ENCODE peak calls at places on chromosomes 6 and 20, in five cellular contexts. One of them, this sample, is unnamed.

GRCh38 chr6:161444464-161444863 is 170.6 kb upstream of the AGPAT4 start:
- DNase-seq in testis: peak
- DNase-seq in NB4: peak
- DNase-seq in tibial artery: no peak
- DNase-seq in GM20000: no peak
- DNase-seq in this sample: no peak

GRCh38 chr20:7371518-7372158 is 568.6 kb downstream of the HAO1 start:
- DNase-seq in testis: no peak
- DNase-seq in NB4: no peak
- DNase-seq in tibial artery: no peak
- DNase-seq in GM20000: no peak
- DNase-seq in this sample: no peak

GRCh38 chr20:36832791-36833190 is 43.1 kb upstream of the TLDC2 start:
- DNase-seq in testis: no peak
- DNase-seq in NB4: no peak
- DNase-seq in tibial artery: no peak
- DNase-seq in GM20000: no peak
- DNase-seq in this sample: no peak

GRCh38 chr6:120355822-120356221 is 978.5 kb downstream of the TBC1D32 start:
- DNase-seq in testis: no peak
- DNase-seq in NB4: no peak
- DNase-seq in tibial artery: no peak
- DNase-seq in GM20000: no peak
- DNase-seq in this sample: no peak

GRCh38 chr20:17430515-17430914 is 100.7 kb downstream of the BFSP1 start:
- DNase-seq in testis: no peak
- DNase-seq in NB4: no peak
- DNase-seq in tibial artery: no peak
- DNase-seq in GM20000: no peak
- DNase-seq in this sample: no peak

GRCh38 chr6:37316071-37316470 is 37.7 kb upstream of the RNF8 start:
- DNase-seq in testis: no peak
- DNase-seq in NB4: no peak
- DNase-seq in tibial artery: no peak
- DNase-seq in GM20000: no peak
- DNase-seq in this sample: no peak

GRCh38 chr20:16929756-16930155 is 181.6 kb downstream of the OTOR start:
- DNase-seq in testis: no peak
- DNase-seq in NB4: no peak
- DNase-seq in tibial artery: no peak
- DNase-seq in GM20000: no peak
- DNase-seq in this sample: no peak

GRCh38 chr6:143612186-143612585 is 65.6 kb upstream of the PHACTR2 start:
- DNase-seq in testis: no peak
- DNase-seq in NB4: no peak
- DNase-seq in tibial artery: no peak
- DNase-seq in GM20000: no peak
- DNase-seq in this sample: no peak

GRCh38 chr6:90885611-90886056 is 298.8 kb upstream of the MAP3K7 start:
- DNase-seq in testis: no peak
- DNase-seq in NB4: no peak
- DNase-seq in tibial artery: no peak
- DNase-seq in GM20000: no peak
- DNase-seq in this sample: no peak

GRCh38 chr6:148217921-148218320 is 124.7 kb upstream of the SASH1 start:
- DNase-seq in testis: no peak
- DNase-seq in NB4: no peak
- DNase-seq in tibial artery: no peak
- DNase-seq in GM20000: no peak
- DNase-seq in this sample: no peak

GRCh38 chr20:47003223-47003622 is 108.6 kb downstream of the EYA2 start:
- DNase-seq in testis: no peak
- DNase-seq in NB4: no peak
- DNase-seq in tibial artery: no peak
- DNase-seq in GM20000: no peak
- DNase-seq in this sample: no peak

GRCh38 chr6:160767019-160767646 is 65.1 kb downstream of the PLG start:
- DNase-seq in testis: peak
- DNase-seq in NB4: no peak
- DNase-seq in tibial artery: peak
- DNase-seq in GM20000: peak
- DNase-seq in this sample: peak

GRCh38 chr6:101830501-101831031 is 437.1 kb downstream of the GRIK2 start:
- DNase-seq in testis: no peak
- DNase-seq in NB4: no peak
- DNase-seq in tibial artery: no peak
- DNase-seq in GM20000: no peak
- DNase-seq in this sample: no peak

GRCh38 chr6:48135352-48136084 is 24.5 kb upstream of the PTCHD4 start:
- DNase-seq in testis: no peak
- DNase-seq in NB4: no peak
- DNase-seq in tibial artery: no peak
- DNase-seq in GM20000: no peak
- DNase-seq in this sample: no peak

GRCh38 chr6:215335-216034 is 76.8 kb upstream of the DUSP22 start:
- DNase-seq in testis: no peak
- DNase-seq in NB4: peak
- DNase-seq in tibial artery: no peak
- DNase-seq in GM20000: no peak
- DNase-seq in this sample: no peak

GRCh38 chr6:56692586-56693245 is 50.0 kb upstream of the DST start:
- DNase-seq in testis: no peak
- DNase-seq in NB4: no peak
- DNase-seq in tibial artery: no peak
- DNase-seq in GM20000: no peak
- DNase-seq in this sample: no peak

GRCh38 chr6:105014448-105014847 is 57.5 kb downstream of the LIN28B start:
- DNase-seq in testis: no peak
- DNase-seq in NB4: no peak
- DNase-seq in tibial artery: no peak
- DNase-seq in GM20000: no peak
- DNase-seq in this sample: no peak

GRCh38 chr6:121711472-121711871 is 276.0 kb downstream of the GJA1 start:
- DNase-seq in testis: no peak
- DNase-seq in NB4: no peak
- DNase-seq in tibial artery: no peak
- DNase-seq in GM20000: no peak
- DNase-seq in this sample: no peak

GRCh38 chr20:57559658-57560553 is 1.0 kb upstream of the PCK1 start:
- DNase-seq in testis: no peak
- DNase-seq in NB4: no peak
- DNase-seq in tibial artery: no peak
- DNase-seq in GM20000: no peak
- DNase-seq in this sample: no peak

GRCh38 chr6:65638047-65638831 is 68.8 kb downstream of the EYS start:
- DNase-seq in testis: peak
- DNase-seq in NB4: peak
- DNase-seq in tibial artery: no peak
- DNase-seq in GM20000: no peak
- DNase-seq in this sample: no peak

GRCh38 chr6:121944361-121944760 is 455.1 kb upstream of the HSF2 start:
- DNase-seq in testis: no peak
- DNase-seq in NB4: no peak
- DNase-seq in tibial artery: no peak
- DNase-seq in GM20000: no peak
- DNase-seq in this sample: no peak

GRCh38 chr20:33348136-33348937 is 53.0 kb downstream of the CDK5RAP1 start:
- DNase-seq in testis: no peak
- DNase-seq in NB4: no peak
- DNase-seq in tibial artery: no peak
- DNase-seq in GM20000: no peak
- DNase-seq in this sample: no peak

GRCh38 chr6:76418657-76419217 is 346.3 kb upstream of the IMPG1 start:
- DNase-seq in testis: no peak
- DNase-seq in NB4: no peak
- DNase-seq in tibial artery: no peak
- DNase-seq in GM20000: no peak
- DNase-seq in this sample: no peak

GRCh38 chr6:4522453-4522852 is 253.8 kb upstream of the CDYL start:
- DNase-seq in testis: no peak
- DNase-seq in NB4: peak
- DNase-seq in tibial artery: no peak
- DNase-seq in GM20000: no peak
- DNase-seq in this sample: no peak

GRCh38 chr20:45051497-45052060 is 49.3 kb downstream of the KCNS1 start:
- DNase-seq in testis: no peak
- DNase-seq in NB4: peak
- DNase-seq in tibial artery: no peak
- DNase-seq in GM20000: no peak
- DNase-seq in this sample: no peak

GRCh38 chr6:129050086-129050485 is 167.1 kb downstream of the LAMA2 start:
- DNase-seq in testis: no peak
- DNase-seq in NB4: no peak
- DNase-seq in tibial artery: no peak
- DNase-seq in GM20000: no peak
- DNase-seq in this sample: no peak

GRCh38 chr6:166633732-166634535 is 6.9 kb upstream of the RPS6KA2 start:
- DNase-seq in testis: no peak
- DNase-seq in NB4: peak
- DNase-seq in tibial artery: peak
- DNase-seq in GM20000: no peak
- DNase-seq in this sample: no peak

GRCh38 chr6:83008631-83009030 is 57.0 kb downstream of the UBE3D start:
- DNase-seq in testis: no peak
- DNase-seq in NB4: no peak
- DNase-seq in tibial artery: no peak
- DNase-seq in GM20000: no peak
- DNase-seq in this sample: no peak

GRCh38 chr6:80436663-80437062 is 330.2 kb downstream of the BCKDHB start:
- DNase-seq in testis: no peak
- DNase-seq in NB4: no peak
- DNase-seq in tibial artery: no peak
- DNase-seq in GM20000: no peak
- DNase-seq in this sample: no peak

GRCh38 chr20:61500791-61501321 is 248.8 kb downstream of the CDH4 start:
- DNase-seq in testis: no peak
- DNase-seq in NB4: no peak
- DNase-seq in tibial artery: no peak
- DNase-seq in GM20000: no peak
- DNase-seq in this sample: no peak

GRCh38 chr6:6591778-6592388 is 3.4 kb downstream of the LY86 start:
- DNase-seq in testis: peak
- DNase-seq in NB4: peak
- DNase-seq in tibial artery: peak
- DNase-seq in GM20000: no peak
- DNase-seq in this sample: no peak

GRCh38 chr20:5395932-5396727 is 79.4 kb upstream of the PROKR2 start:
- DNase-seq in testis: no peak
- DNase-seq in NB4: no peak
- DNase-seq in tibial artery: no peak
- DNase-seq in GM20000: no peak
- DNase-seq in this sample: no peak

GRCh38 chr20:63145156-63145555 is 70.8 kb downstream of the YTHDF1 start:
- DNase-seq in testis: no peak
- DNase-seq in NB4: no peak
- DNase-seq in tibial artery: no peak
- DNase-seq in GM20000: no peak
- DNase-seq in this sample: no peak

GRCh38 chr6:113763883-113764282 is 93.3 kb upstream of the MARCKS start:
- DNase-seq in testis: no peak
- DNase-seq in NB4: peak
- DNase-seq in tibial artery: no peak
- DNase-seq in GM20000: peak
- DNase-seq in this sample: no peak

GRCh38 chr20:237479-237878 is 10.4 kb downstream of the DEFB129 start:
- DNase-seq in testis: no peak
- DNase-seq in NB4: peak
- DNase-seq in tibial artery: no peak
- DNase-seq in GM20000: peak
- DNase-seq in this sample: no peak

DNA sequence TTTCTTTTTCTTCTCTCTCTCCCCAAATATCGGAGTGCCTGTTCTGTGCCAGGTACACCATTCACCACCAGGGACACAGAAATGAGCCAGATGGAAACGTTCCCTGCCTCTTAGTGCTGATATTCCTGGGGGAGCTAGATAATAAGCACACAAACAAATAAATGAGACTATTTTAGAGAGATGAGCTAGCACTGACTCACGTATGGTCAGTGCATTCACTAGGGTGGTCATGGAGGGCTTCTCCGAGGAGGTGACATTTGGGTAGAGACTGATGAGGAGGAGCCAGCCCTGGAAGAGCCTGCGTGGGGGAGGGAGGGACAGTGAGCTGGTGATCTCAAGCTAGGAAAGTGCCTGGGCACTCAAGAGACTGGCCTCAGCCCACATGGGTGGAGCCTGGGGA is 252.3 kb upstream of the KCNG1 start:
- DNase-seq in testis: no peak
- DNase-seq in NB4: no peak
- DNase-seq in tibial artery: no peak
- DNase-seq in GM20000: no peak
- DNase-seq in this sample: no peak
- TF ChIP-seq CTCF in testis: no peak
- TF ChIP-seq CTCF in NB4: no peak
- TF ChIP-seq CTCF in tibial artery: no peak
- TF ChIP-seq CTCF in GM20000: no peak
- TF ChIP-seq CTCF in this sample: no peak

GRCh38 chr6:12582421-12583110 is 134.0 kb upstream of the PHACTR1 start:
- DNase-seq in testis: no peak
- DNase-seq in NB4: no peak
- DNase-seq in tibial artery: no peak
- DNase-seq in GM20000: no peak
- DNase-seq in this sample: no peak
- TF ChIP-seq CTCF in testis: no peak
- TF ChIP-seq CTCF in NB4: no peak
- TF ChIP-seq CTCF in tibial artery: no peak
- TF ChIP-seq CTCF in GM20000: no peak
- TF ChIP-seq CTCF in this sample: no peak

DNA sequence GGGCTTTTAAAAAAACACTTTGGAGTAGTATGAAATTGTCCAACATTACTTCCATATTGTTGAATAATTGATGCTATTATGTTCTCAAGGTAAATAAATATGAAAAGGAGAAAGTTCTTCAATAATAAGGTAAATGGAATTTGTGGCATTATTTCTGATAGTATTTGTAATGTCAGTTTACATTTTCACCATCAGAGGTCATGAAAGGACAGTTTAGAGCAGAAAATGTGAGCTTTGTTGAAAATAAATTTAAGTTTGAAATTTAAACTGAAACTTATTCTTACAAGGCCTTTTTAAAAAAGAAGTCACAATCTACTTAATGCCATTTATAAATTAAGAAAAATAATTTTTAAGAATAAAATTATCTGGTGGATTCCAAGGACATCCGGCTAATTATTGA is 15.8 kb upstream of the CEP162 start:
- DNase-seq in testis: no peak
- DNase-seq in NB4: no peak
- DNase-seq in tibial artery: no peak
- DNase-seq in GM20000: no peak
- DNase-seq in this sample: no peak
- TF ChIP-seq CTCF in testis: no peak
- TF ChIP-seq CTCF in NB4: no peak
- TF ChIP-seq CTCF in tibial artery: no peak
- TF ChIP-seq CTCF in GM20000: no peak
- TF ChIP-seq CTCF in this sample: no peak

GRCh38 chr6:137371634-137372016 is 122.6 kb downstream of the OLIG3 start:
- DNase-seq in testis: no peak
- DNase-seq in NB4: no peak
- DNase-seq in tibial artery: no peak
- DNase-seq in GM20000: no peak
- DNase-seq in this sample: no peak
- TF ChIP-seq CTCF in testis: no peak
- TF ChIP-seq CTCF in NB4: no peak
- TF ChIP-seq CTCF in tibial artery: no peak
- TF ChIP-seq CTCF in GM20000: no peak
- TF ChIP-seq CTCF in this sample: no peak

This sample was measured in GM13977.